ENCODE peak calls at places on chromosome 1, in seven cellular contexts. One of them, this sample, is unnamed.

GRCh38 chr1:212288614-212289013 is 3.4 kb downstream of the PPP2R5A start:
- DNase-seq in NCI-H446 treated with DMSO at 0.1 percent for 48 hours: no peak
- DNase-seq in cardiac septum: no peak
- DNase-seq in NCI-H1092 treated with DMSO at 0.1 percent for 48 hours: no peak
- DNase-seq in sigmoid colon: no peak
- DNase-seq in NCI-H460: peak
- DNase-seq in mucosa of gallbladder: no peak
- DNase-seq in this sample: no peak

GRCh38 chr1:175514309-175515001 is 228.9 kb downstream of the TNR start:
- DNase-seq in NCI-H446 treated with DMSO at 0.1 percent for 48 hours: no peak
- DNase-seq in cardiac septum: no peak
- DNase-seq in NCI-H460: no peak
- DNase-seq in mucosa of gallbladder: peak
- DNase-seq in NCI-H1092 treated with DMSO at 0.1 percent for 48 hours: no peak
- DNase-seq in sigmoid colon: no peak
- DNase-seq in this sample: no peak

GRCh38 chr1:25343872-25344271 is 5.7 kb downstream of the TMEM50A start:
- DNase-seq in cardiac septum: no peak
- DNase-seq in sigmoid colon: no peak
- DNase-seq in NCI-H1092 treated with DMSO at 0.1 percent for 48 hours: no peak
- DNase-seq in NCI-H460: no peak
- DNase-seq in NCI-H446 treated with DMSO at 0.1 percent for 48 hours: no peak
- DNase-seq in mucosa of gallbladder: no peak
- DNase-seq in this sample: no peak

GRCh38 chr1:43961692-43962091 is 8.1 kb upstream of the DPH2 start:
- DNase-seq in NCI-H1092 treated with DMSO at 0.1 percent for 48 hours: no peak
- DNase-seq in cardiac septum: no peak
- DNase-seq in mucosa of gallbladder: no peak
- DNase-seq in NCI-H460: no peak
- DNase-seq in NCI-H446 treated with DMSO at 0.1 percent for 48 hours: no peak
- DNase-seq in sigmoid colon: no peak
- DNase-seq in this sample: no peak

GRCh38 chr1:47941609-47942237 is 55.5 kb downstream of the TRABD2B start:
- DNase-seq in NCI-H460: no peak
- DNase-seq in cardiac septum: no peak
- DNase-seq in sigmoid colon: no peak
- DNase-seq in mucosa of gallbladder: no peak
- DNase-seq in NCI-H1092 treated with DMSO at 0.1 percent for 48 hours: no peak
- DNase-seq in NCI-H446 treated with DMSO at 0.1 percent for 48 hours: no peak
- DNase-seq in this sample: no peak

GRCh38 chr1:52602328-52603300 is at the start of gene GPX7:
- DNase-seq in cardiac septum: peak
- DNase-seq in NCI-H1092 treated with DMSO at 0.1 percent for 48 hours: peak
- DNase-seq in NCI-H460: no peak
- DNase-seq in mucosa of gallbladder: peak
- DNase-seq in NCI-H446 treated with DMSO at 0.1 percent for 48 hours: peak
- DNase-seq in sigmoid colon: peak
- DNase-seq in this sample: peak

GRCh38 chr1:219121634-219122033 is 52.0 kb upstream of the LYPLAL1 start:
- DNase-seq in sigmoid colon: no peak
- DNase-seq in NCI-H460: peak
- DNase-seq in cardiac septum: no peak
- DNase-seq in NCI-H1092 treated with DMSO at 0.1 percent for 48 hours: no peak
- DNase-seq in NCI-H446 treated with DMSO at 0.1 percent for 48 hours: no peak
- DNase-seq in mucosa of gallbladder: no peak
- DNase-seq in this sample: no peak

GRCh38 chr1:208924011-208924410 is 659.5 kb upstream of the CAMK1G start:
- DNase-seq in NCI-H1092 treated with DMSO at 0.1 percent for 48 hours: no peak
- DNase-seq in cardiac septum: no peak
- DNase-seq in NCI-H446 treated with DMSO at 0.1 percent for 48 hours: peak
- DNase-seq in mucosa of gallbladder: no peak
- DNase-seq in NCI-H460: no peak
- DNase-seq in sigmoid colon: no peak
- DNase-seq in this sample: no peak

GRCh38 chr1:38151399-38151798 is 104.8 kb upstream of the POU3F1 start:
- DNase-seq in NCI-H446 treated with DMSO at 0.1 percent for 48 hours: no peak
- DNase-seq in cardiac septum: no peak
- DNase-seq in sigmoid colon: no peak
- DNase-seq in mucosa of gallbladder: no peak
- DNase-seq in NCI-H460: no peak
- DNase-seq in NCI-H1092 treated with DMSO at 0.1 percent for 48 hours: peak
- DNase-seq in this sample: no peak

GRCh38 chr1:200238311-200238710 is 171.5 kb downstream of the ZNF281 start:
- DNase-seq in NCI-H1092 treated with DMSO at 0.1 percent for 48 hours: no peak
- DNase-seq in NCI-H446 treated with DMSO at 0.1 percent for 48 hours: no peak
- DNase-seq in mucosa of gallbladder: no peak
- DNase-seq in NCI-H460: no peak
- DNase-seq in sigmoid colon: no peak
- DNase-seq in cardiac septum: no peak
- DNase-seq in this sample: no peak

This sample was measured in mucosa of descending colon.